ENCODE peak calls at places on chromosomes 12 and 14, in eight cellular contexts. One of them, this sample, is unnamed.

GRCh38 chr12:41980390-41980789 is 164.3 kb downstream of the GXYLT1 start:
- DNase-seq in SK-N-SH: no peak
- DNase-seq in brain microvascular endothelial cell: no peak
- DNase-seq in suprapubic skin: no peak
- DNase-seq in right lobe of liver: no peak
- DNase-seq in prostate gland: no peak
- DNase-seq in heart right ventricle: no peak
- DNase-seq in neural progenitor cell: no peak
- DNase-seq in this sample: no peak

GRCh38 chr14:95508377-95508776 is 8.1 kb downstream of the SYNE3 start:
- DNase-seq in SK-N-SH: no peak
- DNase-seq in brain microvascular endothelial cell: no peak
- DNase-seq in suprapubic skin: peak; percentile 52
- DNase-seq in right lobe of liver: no peak
- DNase-seq in prostate gland: no peak
- DNase-seq in heart right ventricle: no peak
- DNase-seq in neural progenitor cell: no peak
- DNase-seq in this sample: no peak

GRCh38 chr14:69077841-69078240 is 75.1 kb downstream of the DCAF5 start:
- DNase-seq in SK-N-SH: no peak
- DNase-seq in brain microvascular endothelial cell: peak; percentile 88
- DNase-seq in suprapubic skin: no peak
- DNase-seq in right lobe of liver: no peak
- DNase-seq in prostate gland: no peak
- DNase-seq in heart right ventricle: no peak
- DNase-seq in neural progenitor cell: no peak
- DNase-seq in this sample: no peak

GRCh38 chr12:3576891-3577290 is 85.9 kb downstream of the PRMT8 start:
- DNase-seq in SK-N-SH: no peak
- DNase-seq in brain microvascular endothelial cell: no peak
- DNase-seq in suprapubic skin: no peak
- DNase-seq in right lobe of liver: peak; percentile 51
- DNase-seq in prostate gland: no peak
- DNase-seq in heart right ventricle: no peak
- DNase-seq in neural progenitor cell: no peak
- DNase-seq in this sample: no peak

GRCh38 chr12:26109343-26109841 is 15.4 kb downstream of the BHLHE41 start:
- DNase-seq in SK-N-SH: no peak
- DNase-seq in brain microvascular endothelial cell: no peak
- DNase-seq in suprapubic skin: no peak
- DNase-seq in right lobe of liver: no peak
- DNase-seq in prostate gland: no peak
- DNase-seq in heart right ventricle: no peak
- DNase-seq in neural progenitor cell: no peak
- DNase-seq in this sample: no peak

GRCh38 chr12:56759270-56759908 is 3.7 kb upstream of the HSD17B6 start:
- DNase-seq in SK-N-SH: no peak
- DNase-seq in brain microvascular endothelial cell: no peak
- DNase-seq in suprapubic skin: no peak
- DNase-seq in right lobe of liver: no peak
- DNase-seq in prostate gland: peak; percentile 63
- DNase-seq in heart right ventricle: no peak
- DNase-seq in neural progenitor cell: no peak
- DNase-seq in this sample: no peak

GRCh38 chr14:22886500-22887259 is 3.7 kb downstream of the REM2 start:
- DNase-seq in SK-N-SH: peak; percentile 93
- DNase-seq in brain microvascular endothelial cell: peak; percentile 37
- DNase-seq in suprapubic skin: peak; percentile 88
- DNase-seq in right lobe of liver: no peak
- DNase-seq in prostate gland: peak; percentile 64
- DNase-seq in heart right ventricle: peak; percentile 77
- DNase-seq in neural progenitor cell: peak; percentile 89
- DNase-seq in this sample: peak; percentile 73

GRCh38 chr12:124433147-124433874 is 134.1 kb downstream of the NCOR2 start:
- DNase-seq in SK-N-SH: no peak
- DNase-seq in brain microvascular endothelial cell: no peak
- DNase-seq in suprapubic skin: no peak
- DNase-seq in right lobe of liver: no peak
- DNase-seq in prostate gland: no peak
- DNase-seq in heart right ventricle: peak; percentile 80
- DNase-seq in neural progenitor cell: no peak
- DNase-seq in this sample: no peak

GRCh38 chr14:64880382-64881121 is 845 bp upstream of the SPTB start:
- DNase-seq in SK-N-SH: peak; percentile 89
- DNase-seq in brain microvascular endothelial cell: no peak
- DNase-seq in suprapubic skin: no peak
- DNase-seq in right lobe of liver: peak; percentile 62
- DNase-seq in prostate gland: peak; percentile 14
- DNase-seq in heart right ventricle: peak; percentile 52
- DNase-seq in neural progenitor cell: peak; percentile 86
- DNase-seq in this sample: peak; percentile 50

GRCh38 chr12:26524862-26525465 is 308.0 kb downstream of the ITPR2 start:
- DNase-seq in SK-N-SH: no peak
- DNase-seq in brain microvascular endothelial cell: peak; percentile 44
- DNase-seq in suprapubic skin: no peak
- DNase-seq in right lobe of liver: no peak
- DNase-seq in prostate gland: no peak
- DNase-seq in heart right ventricle: no peak
- DNase-seq in neural progenitor cell: peak; percentile 4
- DNase-seq in this sample: no peak

GRCh38 chr12:15752780-15753179 is 36.4 kb downstream of the EPS8 start:
- DNase-seq in SK-N-SH: no peak
- DNase-seq in brain microvascular endothelial cell: no peak
- DNase-seq in suprapubic skin: no peak
- DNase-seq in right lobe of liver: no peak
- DNase-seq in prostate gland: no peak
- DNase-seq in heart right ventricle: no peak
- DNase-seq in neural progenitor cell: no peak
- DNase-seq in this sample: no peak

GRCh38 chr14:97523936-97524335 is 726.8 kb downstream of the VRK1 start:
- DNase-seq in SK-N-SH: no peak
- DNase-seq in brain microvascular endothelial cell: no peak
- DNase-seq in suprapubic skin: no peak
- DNase-seq in right lobe of liver: no peak
- DNase-seq in prostate gland: no peak
- DNase-seq in heart right ventricle: no peak
- DNase-seq in neural progenitor cell: no peak
- DNase-seq in this sample: no peak

GRCh38 chr12:15171015-15171646 is 50.1 kb downstream of the RERG start:
- DNase-seq in SK-N-SH: no peak
- DNase-seq in brain microvascular endothelial cell: no peak
- DNase-seq in suprapubic skin: no peak
- DNase-seq in right lobe of liver: no peak
- DNase-seq in prostate gland: no peak
- DNase-seq in heart right ventricle: no peak
- DNase-seq in neural progenitor cell: no peak
- DNase-seq in this sample: no peak

GRCh38 chr12:14185441-14186192 is 179.9 kb upstream of the ATF7IP start:
- DNase-seq in SK-N-SH: peak; percentile 37
- DNase-seq in brain microvascular endothelial cell: peak; percentile 41
- DNase-seq in suprapubic skin: no peak
- DNase-seq in right lobe of liver: no peak
- DNase-seq in prostate gland: peak; percentile 54
- DNase-seq in heart right ventricle: no peak
- DNase-seq in neural progenitor cell: peak; percentile 81
- DNase-seq in this sample: no peak

GRCh38 chr12:1606021-1606622 is 11.7 kb upstream of the FBXL14 start:
- DNase-seq in SK-N-SH: peak; percentile 47
- DNase-seq in brain microvascular endothelial cell: peak; percentile 79
- DNase-seq in suprapubic skin: peak; percentile 95
- DNase-seq in right lobe of liver: peak; percentile 95
- DNase-seq in prostate gland: peak; percentile 95
- DNase-seq in heart right ventricle: peak; percentile 92
- DNase-seq in neural progenitor cell: no peak
- DNase-seq in this sample: peak; percentile 21

GRCh38 chr12:6367065-6367968 is 8.0 kb downstream of the SCNN1A start:
- DNase-seq in SK-N-SH: peak; percentile 55
- DNase-seq in brain microvascular endothelial cell: no peak
- DNase-seq in suprapubic skin: no peak
- DNase-seq in right lobe of liver: no peak
- DNase-seq in prostate gland: no peak
- DNase-seq in heart right ventricle: no peak
- DNase-seq in neural progenitor cell: no peak
- DNase-seq in this sample: no peak

GRCh38 chr12:106096376-106096775 is 42.4 kb downstream of the NUAK1 start:
- DNase-seq in SK-N-SH: no peak
- DNase-seq in brain microvascular endothelial cell: no peak
- DNase-seq in suprapubic skin: no peak
- DNase-seq in right lobe of liver: peak; percentile 81
- DNase-seq in prostate gland: peak; percentile 82
- DNase-seq in heart right ventricle: no peak
- DNase-seq in neural progenitor cell: no peak
- DNase-seq in this sample: no peak

GRCh38 chr14:36070056-36071043 is 106.2 kb downstream of the PTCSC3 start:
- DNase-seq in SK-N-SH: peak; percentile 39
- DNase-seq in brain microvascular endothelial cell: peak; percentile 52
- DNase-seq in suprapubic skin: no peak
- DNase-seq in right lobe of liver: peak; percentile 77
- DNase-seq in prostate gland: peak; percentile 40
- DNase-seq in heart right ventricle: peak; percentile 26
- DNase-seq in neural progenitor cell: peak; percentile 87
- DNase-seq in this sample: no peak

GRCh38 chr14:92652413-92653151 is 95.8 kb downstream of the LGMN start:
- DNase-seq in SK-N-SH: no peak
- DNase-seq in brain microvascular endothelial cell: no peak
- DNase-seq in suprapubic skin: no peak
- DNase-seq in right lobe of liver: no peak
- DNase-seq in prostate gland: no peak
- DNase-seq in heart right ventricle: no peak
- DNase-seq in neural progenitor cell: no peak
- DNase-seq in this sample: no peak

GRCh38 chr12:123533672-123534643 is at the start of gene RILPL1:
- DNase-seq in SK-N-SH: peak; percentile 94
- DNase-seq in brain microvascular endothelial cell: peak; percentile 18
- DNase-seq in suprapubic skin: peak; percentile 85
- DNase-seq in right lobe of liver: peak; percentile 64
- DNase-seq in prostate gland: peak; percentile 20
- DNase-seq in heart right ventricle: peak; percentile 62
- DNase-seq in neural progenitor cell: peak; percentile 85
- DNase-seq in this sample: peak; percentile 64

GRCh38 chr14:88195676-88196075 is 127.4 kb downstream of the KCNK10 start:
- DNase-seq in SK-N-SH: peak; percentile 65
- DNase-seq in brain microvascular endothelial cell: no peak
- DNase-seq in suprapubic skin: no peak
- DNase-seq in right lobe of liver: no peak
- DNase-seq in prostate gland: no peak
- DNase-seq in heart right ventricle: no peak
- DNase-seq in neural progenitor cell: peak; percentile 70
- DNase-seq in this sample: no peak

GRCh38 chr12:32612658-32613614 is 66.2 kb upstream of the DNM1L start:
- DNase-seq in SK-N-SH: no peak
- DNase-seq in brain microvascular endothelial cell: peak; percentile 24
- DNase-seq in suprapubic skin: no peak
- DNase-seq in right lobe of liver: no peak
- DNase-seq in prostate gland: no peak
- DNase-seq in heart right ventricle: no peak
- DNase-seq in neural progenitor cell: no peak
- DNase-seq in this sample: no peak

DNA sequence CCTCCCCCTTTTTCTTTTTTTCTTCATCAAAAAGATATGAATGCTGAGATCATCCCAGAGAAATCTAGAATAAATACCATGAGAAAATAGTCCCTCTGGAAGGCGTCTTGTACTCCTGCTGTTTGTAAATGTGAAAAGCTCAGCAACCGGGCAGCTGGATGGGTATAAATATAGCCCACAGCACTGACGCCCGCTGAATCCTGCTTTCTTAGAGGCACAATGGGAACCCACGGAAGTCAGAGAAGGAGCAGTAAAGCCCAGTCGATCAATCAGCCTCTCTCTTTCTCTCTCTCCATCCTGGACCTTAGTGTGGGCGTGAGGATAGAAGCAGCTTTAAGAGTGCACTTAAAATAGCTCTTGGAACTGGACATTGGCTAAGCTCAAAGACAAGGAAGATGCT is 144.4 kb downstream of the ETV6 start:
- DNase-seq in SK-N-SH: no peak
- DNase-seq in brain microvascular endothelial cell: peak; percentile 62
- DNase-seq in suprapubic skin: no peak
- DNase-seq in right lobe of liver: no peak
- DNase-seq in prostate gland: no peak
- DNase-seq in heart right ventricle: no peak
- DNase-seq in neural progenitor cell: peak; percentile 28
- DNase-seq in this sample: no peak
- H3K27ac ChIP-seq in SK-N-SH: no peak overlapping the region
- H3K27ac ChIP-seq in brain microvascular endothelial cell: peak overlapping the region; percentile 3
- H3K27ac ChIP-seq in suprapubic skin: no peak overlapping the region
- H3K27ac ChIP-seq in right lobe of liver: no peak overlapping the region
- H3K27ac ChIP-seq in prostate gland: peak overlapping the region; percentile 46
- H3K27ac ChIP-seq in heart right ventricle: peak overlapping the region; percentile 88
- H3K27ac ChIP-seq in neural progenitor cell: no peak overlapping the region
- H3K27ac ChIP-seq in this sample: no peak overlapping the region

GRCh38 chr14:102775855-102776760 is 1.1 kb upstream of the TRAF3 start:
- DNase-seq in SK-N-SH: no peak
- DNase-seq in brain microvascular endothelial cell: peak; percentile 76
- DNase-seq in suprapubic skin: no peak
- DNase-seq in right lobe of liver: no peak
- DNase-seq in prostate gland: no peak
- DNase-seq in heart right ventricle: no peak
- DNase-seq in neural progenitor cell: no peak
- DNase-seq in this sample: no peak
- H3K4me3 ChIP-seq in SK-N-SH: no peak overlapping the region
- H3K4me3 ChIP-seq in brain microvascular endothelial cell: no peak overlapping the region
- H3K4me3 ChIP-seq in suprapubic skin: peak overlapping the region; percentile 98
- H3K4me3 ChIP-seq in right lobe of liver: no peak overlapping the region
- H3K4me3 ChIP-seq in prostate gland: peak overlapping the region; percentile 12
- H3K4me3 ChIP-seq in heart right ventricle: no peak overlapping the region
- H3K4me3 ChIP-seq in neural progenitor cell: no peak overlapping the region
- H3K4me3 ChIP-seq in this sample: peak overlapping the region; percentile 56

DNA sequence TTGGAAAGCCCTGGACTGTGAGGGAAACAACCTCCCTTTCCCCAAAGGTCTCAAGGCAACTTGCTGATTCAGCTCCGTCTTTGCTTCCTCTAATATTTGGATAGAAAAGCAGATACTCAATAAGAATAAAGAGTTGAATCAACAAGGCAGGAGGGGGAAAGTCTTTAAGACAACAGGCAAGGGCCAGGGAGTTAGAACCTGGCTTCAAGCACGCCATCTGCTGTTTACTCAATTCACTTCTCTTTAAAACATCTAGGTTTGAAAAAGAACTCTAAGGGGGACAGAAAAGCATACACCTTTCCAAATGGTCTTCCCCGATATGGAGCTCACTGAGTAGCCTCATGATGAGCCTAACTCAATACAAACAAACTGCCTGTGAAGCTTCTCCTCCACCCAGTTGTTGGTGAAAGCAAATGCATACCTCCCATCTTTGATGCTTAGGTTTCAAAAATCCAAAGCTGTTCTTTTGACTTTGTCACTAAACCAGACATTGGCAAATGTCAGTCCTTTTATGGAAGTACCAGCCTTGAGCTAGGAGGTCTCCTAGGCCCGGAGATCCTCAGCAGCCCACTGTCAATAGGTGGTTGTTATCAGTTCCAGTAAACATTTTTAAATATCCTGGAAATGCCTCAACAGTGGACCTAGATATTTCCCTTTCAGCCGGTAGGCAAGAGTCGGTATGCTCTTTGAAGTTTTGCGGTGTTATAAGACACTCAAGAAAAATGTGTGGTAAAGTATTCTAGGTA is 76.2 kb downstream of the SAMD4A start:
- DNase-seq in SK-N-SH: no peak
- DNase-seq in brain microvascular endothelial cell: no peak
- DNase-seq in suprapubic skin: no peak
- DNase-seq in right lobe of liver: no peak
- DNase-seq in prostate gland: no peak
- DNase-seq in heart right ventricle: no peak
- DNase-seq in neural progenitor cell: peak; percentile 22
- DNase-seq in this sample: no peak
- TF ChIP-seq CTCF in SK-N-SH: peak; percentile 43
- TF ChIP-seq CTCF in brain microvascular endothelial cell: peak; percentile 55
- TF ChIP-seq CTCF in suprapubic skin: no peak
- TF ChIP-seq CTCF in right lobe of liver: no peak
- TF ChIP-seq CTCF in prostate gland: no peak
- TF ChIP-seq CTCF in heart right ventricle: peak; percentile 29
- TF ChIP-seq CTCF in neural progenitor cell: peak; percentile 16
- TF ChIP-seq CTCF in this sample: no peak

GRCh38 chr14:99508896-99509629 is 27.9 kb downstream of the CCNK start:
- DNase-seq in SK-N-SH: no peak
- DNase-seq in brain microvascular endothelial cell: no peak
- DNase-seq in suprapubic skin: no peak
- DNase-seq in right lobe of liver: peak; percentile 89
- DNase-seq in prostate gland: no peak
- DNase-seq in heart right ventricle: no peak
- DNase-seq in neural progenitor cell: peak; percentile 21
- DNase-seq in this sample: no peak
- H3K27ac ChIP-seq in SK-N-SH: no peak overlapping the region
- H3K27ac ChIP-seq in brain microvascular endothelial cell: no peak overlapping the region
- H3K27ac ChIP-seq in suprapubic skin: peak overlapping the region; percentile 2
- H3K27ac ChIP-seq in right lobe of liver: no peak overlapping the region
- H3K27ac ChIP-seq in prostate gland: no peak overlapping the region
- H3K27ac ChIP-seq in heart right ventricle: no peak overlapping the region
- H3K27ac ChIP-seq in neural progenitor cell: no peak overlapping the region
- H3K27ac ChIP-seq in this sample: no peak overlapping the region